ENCODE peak calls at places on chromosomes 1 and 21, in nine cellular contexts. Z is fibroblast of mammary gland; N is activated CD4-positive, alpha-beta T cell treated with anti-CD3 and anti-CD28 coated beads for 36 hours; H is Caco-2; L is breast epithelium; D is substantia nigra; R is GDM1; X is lung; B is heart right ventricle. U is an unnamed sample.

GRCh38 chr1:160629286-160630210 is 17.3 kb downstream of the SLAMF1 start:
- DNase-seq in Z (no peak), N (peak; percentile 83), H (no peak), L (no peak), D (no peak), R (no peak), X (no peak), B (peak; percentile 31), U (no peak)

GRCh38 chr1:166383137-166383536 is 216.3 kb upstream of the FAM78B start:
- DNase-seq in Z (no peak), N (no peak), H (no peak), L (no peak), D (no peak), R (no peak), X (no peak), B (no peak), U (no peak)

GRCh38 chr1:12076425-12077005 is 13.4 kb downstream of the TNFRSF8 start:
- DNase-seq in Z (no peak), N (no peak), H (no peak), L (no peak), D (no peak), R (no peak), X (no peak), B (no peak), U (no peak)

GRCh38 chr21:25583370-25584133 is 23.7 kb downstream of the MRPL39 start:
- DNase-seq in Z (no peak), N (peak; percentile 41), H (no peak), L (no peak), D (no peak), R (no peak), X (no peak), B (no peak), U (no peak)

GRCh38 chr1:96992871-96993270 is 271.3 kb downstream of the PTBP2 start:
- DNase-seq in Z (peak; percentile 35), N (no peak), H (no peak), L (no peak), D (no peak), R (no peak), X (no peak), B (no peak), U (peak; percentile 29)

GRCh38 chr1:207823531-207823879 is 71.7 kb downstream of the CD46 start:
- DNase-seq in Z (no peak), N (no peak), H (peak; percentile 25), L (no peak), D (no peak), R (no peak), X (no peak), B (no peak), U (no peak)

GRCh38 chr1:188904201-188904600 is 1573.5 kb downstream of the BRINP3 start:
- DNase-seq in Z (no peak), N (no peak), H (no peak), L (no peak), D (no peak), R (no peak), X (no peak), B (no peak), U (no peak)

GRCh38 chr1:150259758-150260669 is 2.4 kb downstream of the CA14 start:
- DNase-seq in Z (no peak), N (no peak), H (peak; percentile 68), L (no peak), D (no peak), R (no peak), X (peak; percentile 82), B (no peak), U (no peak)

GRCh38 chr21:46111857-46112730 is 14.2 kb downstream of the COL6A2 start:
- DNase-seq in Z (no peak), N (peak; percentile 3), H (peak; percentile 23), L (peak; percentile 14), D (no peak), R (no peak), X (no peak), B (peak; percentile 4), U (no peak)

GRCh38 chr1:171780583-171781166 is 785 bp upstream of the METTL13 start:
- DNase-seq in Z (no peak), N (no peak), H (no peak), L (no peak), D (no peak), R (no peak), X (no peak), B (no peak), U (no peak)

GRCh38 chr1:244273845-244274619 is 177.7 kb downstream of the ADSS2 start:
- DNase-seq in Z (peak; percentile 100), N (peak; percentile 39), H (no peak), L (peak; percentile 36), D (no peak), R (peak; percentile 41), X (peak; percentile 41), B (peak; percentile 54), U (peak; percentile 98)

GRCh38 chr1:99003911-99004269 is 771 bp downstream of the PLPPR5 start:
- DNase-seq in Z (no peak), N (no peak), H (no peak), L (no peak), D (no peak), R (no peak), X (no peak), B (no peak), U (no peak)

GRCh38 chr1:166925791-166926483 is 49.4 kb downstream of the ILDR2 start:
- DNase-seq in Z (no peak), N (no peak), H (no peak), L (no peak), D (no peak), R (no peak), X (no peak), B (peak; percentile 17), U (peak; percentile 47)

GRCh38 chr1:218809625-218810024 is 364.1 kb upstream of the LYPLAL1 start:
- DNase-seq in Z (peak; percentile 39), N (no peak), H (no peak), L (no peak), D (no peak), R (no peak), X (no peak), B (no peak), U (peak; percentile 73)

GRCh38 chr21:39834543-39834942 is 32.7 kb upstream of the PCP4 start:
- DNase-seq in Z (no peak), N (no peak), H (no peak), L (no peak), D (no peak), R (no peak), X (no peak), B (no peak), U (no peak)

GRCh38 chr1:155002479-155003226 is at the start of gene ZBTB7B:
- DNase-seq in Z (no peak), N (peak; percentile 42), H (peak; percentile 80), L (no peak), D (no peak), R (no peak), X (no peak), B (no peak), U (no peak)

GRCh38 chr1:225602590-225603206 is 50.2 kb downstream of the ENAH start:
- DNase-seq in Z (no peak), N (no peak), H (no peak), L (no peak), D (no peak), R (no peak), X (no peak), B (no peak), U (peak; percentile 37)

GRCh38 chr1:231550448-231550781 is 21.9 kb downstream of the TSNAX start:
- DNase-seq in Z (peak; percentile 22), N (peak; percentile 40), H (peak; percentile 53), L (no peak), D (no peak), R (no peak), X (no peak), B (no peak), U (peak; percentile 19)

GRCh38 chr1:1183833-1184775 is 10.4 kb downstream of the TTLL10 start:
- DNase-seq in Z (no peak), N (no peak), H (no peak), L (no peak), D (no peak), R (no peak), X (no peak), B (no peak), U (no peak)

GRCh38 chr1:14945132-14946010 is 208.2 kb upstream of the TMEM51 start:
- DNase-seq in Z (peak; percentile 68), N (no peak), H (no peak), L (peak; percentile 80), D (peak; percentile 25), R (no peak), X (peak; percentile 48), B (peak; percentile 41), U (peak; percentile 74)

GRCh38 chr1:6547301-6547700 is 7.0 kb downstream of the NOL9 start:
- DNase-seq in Z (peak; percentile 33), N (no peak), H (no peak), L (no peak), D (no peak), R (no peak), X (no peak), B (no peak), U (peak; percentile 21)

GRCh38 chr1:33049381-33049780 is 12.7 kb upstream of the AK2 start:
- DNase-seq in Z (no peak), N (no peak), H (no peak), L (peak; percentile 71), D (no peak), R (peak; percentile 36), X (no peak), B (no peak), U (no peak)

GRCh38 chr1:186212574-186213224 is 162.4 kb downstream of the TPR start:
- DNase-seq in Z (peak; percentile 95), N (peak; percentile 31), H (peak; percentile 75), L (peak; percentile 21), D (no peak), R (peak; percentile 10), X (peak; percentile 58), B (peak; percentile 57), U (peak; percentile 97)

GRCh38 chr1:162535501-162535900 is 26.0 kb upstream of the UAP1 start:
- DNase-seq in Z (peak; percentile 61), N (no peak), H (no peak), L (no peak), D (no peak), R (no peak), X (no peak), B (no peak), U (no peak)

GRCh38 chr1:20194224-20194623 is 7.9 kb upstream of the PLA2G2C start:
- DNase-seq in Z (no peak), N (no peak), H (no peak), L (no peak), D (no peak), R (no peak), X (no peak), B (no peak), U (no peak)

GRCh38 chr1:166905136-166905535 is 29.1 kb upstream of the TADA1 start:
- DNase-seq in Z (peak; percentile 11), N (no peak), H (no peak), L (no peak), D (no peak), R (no peak), X (no peak), B (no peak), U (peak; percentile 3)

GRCh38 chr21:45333583-45334121 is 46.0 kb upstream of the POFUT2 start:
- DNase-seq in Z (no peak), N (no peak), H (peak; percentile 37), L (no peak), D (no peak), R (no peak), X (no peak), B (no peak), U (no peak)

GRCh38 chr1:53371121-53371666 is 43.3 kb upstream of the LRP8 start:
- DNase-seq in Z (no peak), N (no peak), H (no peak), L (no peak), D (no peak), R (no peak), X (no peak), B (no peak), U (no peak)

GRCh38 chr21:37757631-37758376 is 158.5 kb downstream of the KCNJ6 start:
- DNase-seq in Z (peak; percentile 2), N (no peak), H (no peak), L (no peak), D (no peak), R (no peak), X (no peak), B (no peak), U (no peak)

GRCh38 chr1:234731371-234732085 is 121.5 kb upstream of the IRF2BP2 start:
- DNase-seq in Z (peak; percentile 92), N (peak; percentile 77), H (no peak), L (no peak), D (no peak), R (peak; percentile 49), X (no peak), B (no peak), U (peak; percentile 67)

GRCh38 chr1:193542668-193543067 is 356.3 kb upstream of the B3GALT2 start:
- DNase-seq in Z (no peak), N (no peak), H (no peak), L (no peak), D (no peak), R (no peak), X (no peak), B (no peak), U (no peak)

U was measured in fibroblast of pulmonary artery.